ENCODE peak calls at places on chromosome 14, in eight cellular contexts. One of them, this sample, is unnamed.

GRCh38 chr14:23182372-23183014 is 967 bp downstream of the SLC7A8 start:
- DNase-seq in cardiac muscle cell: peak
- DNase-seq in left lung: peak
- DNase-seq in tibial nerve: no peak
- DNase-seq in epithelial cell of prostate: no peak
- DNase-seq in stimulated activated CD8-positive, alpha-beta memory T cell treated with anti-CD3 and anti-CD28 coated beads, Interleukin-2, amount 100 ng/mL, for 1 hour: no peak
- DNase-seq in NCI-H2171 treated with DMSO at 0.1 percent for 48 hours: peak
- DNase-seq in neural progenitor cell: peak
- DNase-seq in this sample: peak

GRCh38 chr14:49401373-49401772 is 184.8 kb downstream of the RPS29 start:
- DNase-seq in cardiac muscle cell: peak
- DNase-seq in neural progenitor cell: no peak
- DNase-seq in stimulated activated CD8-positive, alpha-beta memory T cell treated with anti-CD3 and anti-CD28 coated beads, Interleukin-2, amount 100 ng/mL, for 1 hour: no peak
- DNase-seq in left lung: no peak
- DNase-seq in NCI-H2171 treated with DMSO at 0.1 percent for 48 hours: no peak
- DNase-seq in tibial nerve: no peak
- DNase-seq in epithelial cell of prostate: no peak
- DNase-seq in this sample: no peak

GRCh38 chr14:56703947-56704346 is 106.3 kb downstream of the OTX2 start:
- DNase-seq in epithelial cell of prostate: no peak
- DNase-seq in NCI-H2171 treated with DMSO at 0.1 percent for 48 hours: no peak
- DNase-seq in stimulated activated CD8-positive, alpha-beta memory T cell treated with anti-CD3 and anti-CD28 coated beads, Interleukin-2, amount 100 ng/mL, for 1 hour: no peak
- DNase-seq in tibial nerve: no peak
- DNase-seq in left lung: no peak
- DNase-seq in cardiac muscle cell: no peak
- DNase-seq in neural progenitor cell: no peak
- DNase-seq in this sample: no peak

GRCh38 chr14:93733231-93733630 is 55.1 kb downstream of the PRIMA1 start:
- DNase-seq in NCI-H2171 treated with DMSO at 0.1 percent for 48 hours: no peak
- DNase-seq in cardiac muscle cell: no peak
- DNase-seq in epithelial cell of prostate: no peak
- DNase-seq in neural progenitor cell: no peak
- DNase-seq in tibial nerve: no peak
- DNase-seq in stimulated activated CD8-positive, alpha-beta memory T cell treated with anti-CD3 and anti-CD28 coated beads, Interleukin-2, amount 100 ng/mL, for 1 hour: no peak
- DNase-seq in left lung: no peak
- DNase-seq in this sample: no peak

GRCh38 chr14:77657244-77657643 is 40.8 kb upstream of the SPTLC2 start:
- DNase-seq in cardiac muscle cell: no peak
- DNase-seq in neural progenitor cell: no peak
- DNase-seq in left lung: no peak
- DNase-seq in NCI-H2171 treated with DMSO at 0.1 percent for 48 hours: no peak
- DNase-seq in tibial nerve: no peak
- DNase-seq in epithelial cell of prostate: no peak
- DNase-seq in stimulated activated CD8-positive, alpha-beta memory T cell treated with anti-CD3 and anti-CD28 coated beads, Interleukin-2, amount 100 ng/mL, for 1 hour: no peak
- DNase-seq in this sample: no peak

GRCh38 chr14:87043667-87044200 is 949.2 kb downstream of the GALC start:
- DNase-seq in cardiac muscle cell: no peak
- DNase-seq in NCI-H2171 treated with DMSO at 0.1 percent for 48 hours: no peak
- DNase-seq in neural progenitor cell: no peak
- DNase-seq in stimulated activated CD8-positive, alpha-beta memory T cell treated with anti-CD3 and anti-CD28 coated beads, Interleukin-2, amount 100 ng/mL, for 1 hour: no peak
- DNase-seq in epithelial cell of prostate: no peak
- DNase-seq in left lung: no peak
- DNase-seq in tibial nerve: no peak
- DNase-seq in this sample: no peak

GRCh38 chr14:68978550-68978911 is 571 bp downstream of the ACTN1 start:
- DNase-seq in cardiac muscle cell: peak
- DNase-seq in epithelial cell of prostate: no peak
- DNase-seq in left lung: peak
- DNase-seq in neural progenitor cell: peak
- DNase-seq in tibial nerve: peak
- DNase-seq in stimulated activated CD8-positive, alpha-beta memory T cell treated with anti-CD3 and anti-CD28 coated beads, Interleukin-2, amount 100 ng/mL, for 1 hour: no peak
- DNase-seq in NCI-H2171 treated with DMSO at 0.1 percent for 48 hours: peak
- DNase-seq in this sample: no peak

GRCh38 chr14:103561381-103562134 is 899 bp downstream of the BAG5 start:
- DNase-seq in tibial nerve: no peak
- DNase-seq in left lung: no peak
- DNase-seq in epithelial cell of prostate: no peak
- DNase-seq in stimulated activated CD8-positive, alpha-beta memory T cell treated with anti-CD3 and anti-CD28 coated beads, Interleukin-2, amount 100 ng/mL, for 1 hour: no peak
- DNase-seq in cardiac muscle cell: peak
- DNase-seq in NCI-H2171 treated with DMSO at 0.1 percent for 48 hours: no peak
- DNase-seq in neural progenitor cell: peak
- DNase-seq in this sample: peak

GRCh38 chr14:101200650-101201516 is 297.4 kb upstream of the RTL1 start:
- DNase-seq in stimulated activated CD8-positive, alpha-beta memory T cell treated with anti-CD3 and anti-CD28 coated beads, Interleukin-2, amount 100 ng/mL, for 1 hour: no peak
- DNase-seq in cardiac muscle cell: no peak
- DNase-seq in left lung: no peak
- DNase-seq in epithelial cell of prostate: no peak
- DNase-seq in neural progenitor cell: no peak
- DNase-seq in tibial nerve: no peak
- DNase-seq in NCI-H2171 treated with DMSO at 0.1 percent for 48 hours: no peak
- DNase-seq in this sample: no peak

GRCh38 chr14:96525452-96525851 is 23.3 kb downstream of the PAPOLA start:
- DNase-seq in NCI-H2171 treated with DMSO at 0.1 percent for 48 hours: no peak
- DNase-seq in stimulated activated CD8-positive, alpha-beta memory T cell treated with anti-CD3 and anti-CD28 coated beads, Interleukin-2, amount 100 ng/mL, for 1 hour: no peak
- DNase-seq in left lung: no peak
- DNase-seq in cardiac muscle cell: no peak
- DNase-seq in neural progenitor cell: no peak
- DNase-seq in epithelial cell of prostate: no peak
- DNase-seq in tibial nerve: no peak
- DNase-seq in this sample: no peak

GRCh38 chr14:91860238-91860637 is 7.1 kb downstream of the TC2N start:
- DNase-seq in tibial nerve: no peak
- DNase-seq in neural progenitor cell: no peak
- DNase-seq in epithelial cell of prostate: no peak
- DNase-seq in left lung: no peak
- DNase-seq in NCI-H2171 treated with DMSO at 0.1 percent for 48 hours: no peak
- DNase-seq in stimulated activated CD8-positive, alpha-beta memory T cell treated with anti-CD3 and anti-CD28 coated beads, Interleukin-2, amount 100 ng/mL, for 1 hour: no peak
- DNase-seq in cardiac muscle cell: no peak
- DNase-seq in this sample: no peak

GRCh38 chr14:103448097-103448496 is 62.9 kb downstream of the MARK3 start:
- DNase-seq in left lung: no peak
- DNase-seq in tibial nerve: no peak
- DNase-seq in NCI-H2171 treated with DMSO at 0.1 percent for 48 hours: no peak
- DNase-seq in neural progenitor cell: no peak
- DNase-seq in cardiac muscle cell: no peak
- DNase-seq in stimulated activated CD8-positive, alpha-beta memory T cell treated with anti-CD3 and anti-CD28 coated beads, Interleukin-2, amount 100 ng/mL, for 1 hour: no peak
- DNase-seq in epithelial cell of prostate: no peak
- DNase-seq in this sample: no peak

GRCh38 chr14:103521438-103521961 is 1.1 kb downstream of the CKB start:
- DNase-seq in left lung: no peak
- DNase-seq in cardiac muscle cell: peak
- DNase-seq in tibial nerve: no peak
- DNase-seq in epithelial cell of prostate: no peak
- DNase-seq in neural progenitor cell: peak
- DNase-seq in NCI-H2171 treated with DMSO at 0.1 percent for 48 hours: peak
- DNase-seq in stimulated activated CD8-positive, alpha-beta memory T cell treated with anti-CD3 and anti-CD28 coated beads, Interleukin-2, amount 100 ng/mL, for 1 hour: no peak
- DNase-seq in this sample: no peak

GRCh38 chr14:89078021-89078676 is 253.7 kb downstream of the TTC8 start:
- DNase-seq in tibial nerve: no peak
- DNase-seq in NCI-H2171 treated with DMSO at 0.1 percent for 48 hours: no peak
- DNase-seq in cardiac muscle cell: no peak
- DNase-seq in stimulated activated CD8-positive, alpha-beta memory T cell treated with anti-CD3 and anti-CD28 coated beads, Interleukin-2, amount 100 ng/mL, for 1 hour: no peak
- DNase-seq in left lung: no peak
- DNase-seq in neural progenitor cell: no peak
- DNase-seq in epithelial cell of prostate: no peak
- DNase-seq in this sample: no peak

GRCh38 chr14:63192085-63192484 is 12.2 kb upstream of the RHOJ start:
- DNase-seq in neural progenitor cell: no peak
- DNase-seq in stimulated activated CD8-positive, alpha-beta memory T cell treated with anti-CD3 and anti-CD28 coated beads, Interleukin-2, amount 100 ng/mL, for 1 hour: no peak
- DNase-seq in tibial nerve: no peak
- DNase-seq in NCI-H2171 treated with DMSO at 0.1 percent for 48 hours: no peak
- DNase-seq in cardiac muscle cell: no peak
- DNase-seq in left lung: no peak
- DNase-seq in epithelial cell of prostate: no peak
- DNase-seq in this sample: no peak

GRCh38 chr14:99057684-99058083 is 214.3 kb downstream of the BCL11B start:
- DNase-seq in tibial nerve: no peak
- DNase-seq in left lung: no peak
- DNase-seq in stimulated activated CD8-positive, alpha-beta memory T cell treated with anti-CD3 and anti-CD28 coated beads, Interleukin-2, amount 100 ng/mL, for 1 hour: no peak
- DNase-seq in cardiac muscle cell: no peak
- DNase-seq in NCI-H2171 treated with DMSO at 0.1 percent for 48 hours: no peak
- DNase-seq in epithelial cell of prostate: no peak
- DNase-seq in neural progenitor cell: no peak
- DNase-seq in this sample: no peak

GRCh38 chr14:106585692-106586091 is 1059.3 kb downstream of the TMEM121 start:
- DNase-seq in left lung: no peak
- DNase-seq in stimulated activated CD8-positive, alpha-beta memory T cell treated with anti-CD3 and anti-CD28 coated beads, Interleukin-2, amount 100 ng/mL, for 1 hour: no peak
- DNase-seq in tibial nerve: no peak
- DNase-seq in neural progenitor cell: no peak
- DNase-seq in NCI-H2171 treated with DMSO at 0.1 percent for 48 hours: no peak
- DNase-seq in epithelial cell of prostate: no peak
- DNase-seq in cardiac muscle cell: no peak
- DNase-seq in this sample: no peak

GRCh38 chr14:31027847-31028246 is 1.7 kb upstream of the STRN3 start:
- DNase-seq in stimulated activated CD8-positive, alpha-beta memory T cell treated with anti-CD3 and anti-CD28 coated beads, Interleukin-2, amount 100 ng/mL, for 1 hour: no peak
- DNase-seq in NCI-H2171 treated with DMSO at 0.1 percent for 48 hours: no peak
- DNase-seq in cardiac muscle cell: no peak
- DNase-seq in neural progenitor cell: no peak
- DNase-seq in left lung: no peak
- DNase-seq in epithelial cell of prostate: no peak
- DNase-seq in tibial nerve: no peak
- DNase-seq in this sample: no peak

GRCh38 chr14:79502751-79503148 is 708.6 kb downstream of the DIO2 start:
- DNase-seq in stimulated activated CD8-positive, alpha-beta memory T cell treated with anti-CD3 and anti-CD28 coated beads, Interleukin-2, amount 100 ng/mL, for 1 hour: no peak
- DNase-seq in tibial nerve: no peak
- DNase-seq in cardiac muscle cell: no peak
- DNase-seq in left lung: no peak
- DNase-seq in NCI-H2171 treated with DMSO at 0.1 percent for 48 hours: no peak
- DNase-seq in epithelial cell of prostate: no peak
- DNase-seq in neural progenitor cell: no peak
- DNase-seq in this sample: no peak

GRCh38 chr14:104919993-104920315 is 4.7 kb upstream of the PLD4 start:
- DNase-seq in stimulated activated CD8-positive, alpha-beta memory T cell treated with anti-CD3 and anti-CD28 coated beads, Interleukin-2, amount 100 ng/mL, for 1 hour: no peak
- DNase-seq in left lung: no peak
- DNase-seq in cardiac muscle cell: no peak
- DNase-seq in neural progenitor cell: no peak
- DNase-seq in epithelial cell of prostate: no peak
- DNase-seq in NCI-H2171 treated with DMSO at 0.1 percent for 48 hours: no peak
- DNase-seq in tibial nerve: no peak
- DNase-seq in this sample: no peak

GRCh38 chr14:95258754-95259593 is 60.7 kb downstream of the CLMN start:
- DNase-seq in left lung: no peak
- DNase-seq in NCI-H2171 treated with DMSO at 0.1 percent for 48 hours: no peak
- DNase-seq in tibial nerve: no peak
- DNase-seq in epithelial cell of prostate: no peak
- DNase-seq in neural progenitor cell: no peak
- DNase-seq in cardiac muscle cell: no peak
- DNase-seq in stimulated activated CD8-positive, alpha-beta memory T cell treated with anti-CD3 and anti-CD28 coated beads, Interleukin-2, amount 100 ng/mL, for 1 hour: no peak
- DNase-seq in this sample: no peak

GRCh38 chr14:95273041-95273978 is 46.4 kb downstream of the CLMN start:
- DNase-seq in stimulated activated CD8-positive, alpha-beta memory T cell treated with anti-CD3 and anti-CD28 coated beads, Interleukin-2, amount 100 ng/mL, for 1 hour: no peak
- DNase-seq in tibial nerve: no peak
- DNase-seq in left lung: no peak
- DNase-seq in epithelial cell of prostate: no peak
- DNase-seq in NCI-H2171 treated with DMSO at 0.1 percent for 48 hours: no peak
- DNase-seq in cardiac muscle cell: no peak
- DNase-seq in neural progenitor cell: no peak
- DNase-seq in this sample: no peak

GRCh38 chr14:24665440-24665991 is 31.5 kb upstream of the GZMB start:
- DNase-seq in epithelial cell of prostate: no peak
- DNase-seq in left lung: no peak
- DNase-seq in cardiac muscle cell: no peak
- DNase-seq in stimulated activated CD8-positive, alpha-beta memory T cell treated with anti-CD3 and anti-CD28 coated beads, Interleukin-2, amount 100 ng/mL, for 1 hour: no peak
- DNase-seq in tibial nerve: no peak
- DNase-seq in neural progenitor cell: no peak
- DNase-seq in NCI-H2171 treated with DMSO at 0.1 percent for 48 hours: no peak
- DNase-seq in this sample: no peak

GRCh38 chr14:80315681-80316080 is 104.4 kb upstream of the DIO2 start:
- DNase-seq in stimulated activated CD8-positive, alpha-beta memory T cell treated with anti-CD3 and anti-CD28 coated beads, Interleukin-2, amount 100 ng/mL, for 1 hour: no peak
- DNase-seq in NCI-H2171 treated with DMSO at 0.1 percent for 48 hours: no peak
- DNase-seq in neural progenitor cell: no peak
- DNase-seq in left lung: no peak
- DNase-seq in cardiac muscle cell: no peak
- DNase-seq in epithelial cell of prostate: no peak
- DNase-seq in tibial nerve: no peak
- DNase-seq in this sample: no peak

GRCh38 chr14:101022916-101023435 is 119.5 kb upstream of the RTL1 start:
- DNase-seq in NCI-H2171 treated with DMSO at 0.1 percent for 48 hours: no peak
- DNase-seq in stimulated activated CD8-positive, alpha-beta memory T cell treated with anti-CD3 and anti-CD28 coated beads, Interleukin-2, amount 100 ng/mL, for 1 hour: no peak
- DNase-seq in cardiac muscle cell: no peak
- DNase-seq in epithelial cell of prostate: no peak
- DNase-seq in neural progenitor cell: no peak
- DNase-seq in left lung: no peak
- DNase-seq in tibial nerve: no peak
- DNase-seq in this sample: no peak

This sample was measured in NCI-H2227 treated with DMSO at 0.1 percent for 48 hours.